ENCODE peak calls at places on chromosomes 1 and 21, in seven cellular contexts. E is head of caudate nucleus, O is fibroblast of the aortic adventitia, G is HFF-Myc, R is GM23338, K is fibroblast of pulmonary artery, C is HT1080. F is an unnamed sample.

GRCh38 chr21:30676737-30677136 is 34.1 kb downstream of the KRTAP20-3 start:
- DNase-seq in G (no peak), C (no peak), K (no peak), E (no peak), R (no peak), O (no peak), F (no peak)

GRCh38 chr1:97901017-97901658 is 19.7 kb downstream of the DPYD start:
- DNase-seq in G (no peak), C (no peak), O (peak), K (peak), E (no peak), R (no peak), F (no peak)

GRCh38 chr1:14055442-14056225 is 355.6 kb downstream of the PRDM2 start:
- DNase-seq in K (no peak), R (no peak), O (no peak), E (no peak), G (no peak), C (peak), F (no peak)

GRCh38 chr1:156923565-156924477 is 3.4 kb downstream of the LRRC71 start:
- DNase-seq in K (no peak), G (no peak), C (no peak), O (no peak), R (peak), E (no peak), F (no peak)

GRCh38 chr1:93908394-93909145 is 660 bp downstream of the GCLM start:
- DNase-seq in R (peak), E (peak), C (peak), G (no peak), O (peak), K (no peak), F (peak)

GRCh38 chr1:3573499-3573898 is 37.8 kb downstream of the MEGF6 start:
- DNase-seq in R (no peak), C (no peak), G (no peak), O (no peak), E (no peak), K (no peak), F (no peak)

GRCh38 chr1:163231385-163231784 is 28.7 kb upstream of the RGS5 start:
- DNase-seq in E (no peak), C (peak), R (no peak), G (peak), K (peak), O (peak), F (no peak)

GRCh38 chr21:45115141-45115540 is 40.8 kb downstream of the ADARB1 start:
- DNase-seq in K (no peak), R (no peak), O (no peak), E (no peak), C (no peak), G (no peak), F (no peak)

GRCh38 chr21:33971492-33972013 is 55.9 kb upstream of the ATP5PO start:
- DNase-seq in C (peak), K (no peak), O (no peak), E (no peak), R (peak), G (no peak), F (no peak)

GRCh38 chr1:27536004-27536757 is 46.2 kb upstream of the WASF2 start:
- DNase-seq in G (no peak), R (no peak), O (no peak), E (peak), C (no peak), K (no peak), F (no peak)

GRCh38 chr1:65195495-65196417 is 47.8 kb downstream of the AK4 start:
- DNase-seq in R (no peak), O (peak), K (peak), G (peak), C (peak), E (no peak), F (no peak)

GRCh38 chr21:32415999-32416398 is 3.5 kb downstream of the EVA1C start:
- DNase-seq in R (no peak), G (no peak), C (no peak), K (no peak), O (no peak), E (no peak), F (no peak)

GRCh38 chr1:111191496-111191895 is 8.9 kb downstream of the DENND2D start:
- DNase-seq in G (no peak), C (no peak), K (peak), R (no peak), O (peak), E (no peak), F (no peak)

GRCh38 chr1:85296980-85297379 is 20.5 kb upstream of the BCL10 start:
- DNase-seq in O (no peak), C (peak), E (no peak), K (no peak), G (no peak), R (no peak), F (no peak)

GRCh38 chr21:18023099-18023498 is 203.9 kb upstream of the C21orf91 start:
- DNase-seq in E (no peak), C (no peak), G (no peak), R (peak), O (no peak), K (no peak), F (no peak)

GRCh38 chr1:211541715-211542477 is 37.1 kb downstream of the SLC30A1 start:
- DNase-seq in G (no peak), C (no peak), E (peak), K (peak), O (peak), R (no peak), F (no peak)

GRCh38 chr1:213268221-213268620 is 217.2 kb downstream of the RPS6KC1 start:
- DNase-seq in R (no peak), K (peak), E (no peak), C (peak), G (no peak), O (peak), F (no peak)

GRCh38 chr1:241817331-241817792 is 30.6 kb upstream of the EXO1 start:
- DNase-seq in G (no peak), C (peak), K (no peak), O (peak), R (no peak), E (no peak), F (no peak)

GRCh38 chr1:117611894-117612481 is 6.1 kb downstream of the TENT5C start:
- DNase-seq in K (no peak), R (no peak), G (no peak), E (no peak), C (no peak), O (peak), F (no peak)

GRCh38 chr1:67970088-67970487 is 80.3 kb downstream of the DIRAS3 start:
- DNase-seq in C (peak), R (no peak), O (peak), E (no peak), K (peak), G (peak), F (no peak)

GRCh38 chr1:8424539-8425116 is 106.7 kb downstream of the SLC45A1 start:
- DNase-seq in C (peak), G (no peak), E (no peak), K (peak), O (no peak), R (peak), F (no peak)

GRCh38 chr1:27589841-27590426 is 14.0 kb downstream of the AHDC1 start:
- DNase-seq in G (no peak), R (no peak), K (no peak), O (peak), C (peak), E (peak), F (no peak)